ENCODE peak calls at places on chromosome 18, in six cellular contexts. One of them, this sample, is unnamed.
A peak's percentile ranks its signal among the peaks of the same experiment; 100 is the strongest.

GRCh38 chr18:3721771-3722661 is 272.0 kb downstream of the TGIF1 start:
- DNase-seq in amniotic epithelial cell: peak; percentile 91
- DNase-seq in stomach: no peak
- DNase-seq in left ventricle myocardium superior: no peak
- DNase-seq in natural killer cell treated with Interleukin-12 subunit alpha and Interleukin-12 subunit beta and Interleukin-15 and Interleukin-18, amount 100 ng/mL, for 72 hours: no peak
- DNase-seq in fibroblast of the conjunctiva: no peak
- DNase-seq in this sample: no peak

GRCh38 chr18:42155024-42155423 is 200.0 kb downstream of the PIK3C3 start:
- DNase-seq in amniotic epithelial cell: no peak
- DNase-seq in stomach: no peak
- DNase-seq in left ventricle myocardium superior: no peak
- DNase-seq in natural killer cell treated with Interleukin-12 subunit alpha and Interleukin-12 subunit beta and Interleukin-15 and Interleukin-18, amount 100 ng/mL, for 72 hours: no peak
- DNase-seq in fibroblast of the conjunctiva: no peak
- DNase-seq in this sample: no peak

GRCh38 chr18:27713727-27714080 is 463.2 kb downstream of the CDH2 start:
- DNase-seq in amniotic epithelial cell: peak; percentile 69
- DNase-seq in stomach: no peak
- DNase-seq in left ventricle myocardium superior: no peak
- DNase-seq in natural killer cell treated with Interleukin-12 subunit alpha and Interleukin-12 subunit beta and Interleukin-15 and Interleukin-18, amount 100 ng/mL, for 72 hours: no peak
- DNase-seq in fibroblast of the conjunctiva: peak; percentile 71
- DNase-seq in this sample: no peak

GRCh38 chr18:71011389-71011788 is 722.5 kb downstream of the SOCS6 start:
- DNase-seq in amniotic epithelial cell: no peak
- DNase-seq in stomach: no peak
- DNase-seq in left ventricle myocardium superior: no peak
- DNase-seq in natural killer cell treated with Interleukin-12 subunit alpha and Interleukin-12 subunit beta and Interleukin-15 and Interleukin-18, amount 100 ng/mL, for 72 hours: no peak
- DNase-seq in fibroblast of the conjunctiva: no peak
- DNase-seq in this sample: no peak

GRCh38 chr18:49114556-49114955 is 163.8 kb upstream of the SMAD7 start:
- DNase-seq in amniotic epithelial cell: no peak
- DNase-seq in stomach: no peak
- DNase-seq in left ventricle myocardium superior: no peak
- DNase-seq in natural killer cell treated with Interleukin-12 subunit alpha and Interleukin-12 subunit beta and Interleukin-15 and Interleukin-18, amount 100 ng/mL, for 72 hours: no peak
- DNase-seq in fibroblast of the conjunctiva: no peak
- DNase-seq in this sample: no peak

GRCh38 chr18:69885841-69886531 is 61.7 kb downstream of the CD226 start:
- DNase-seq in amniotic epithelial cell: no peak
- DNase-seq in stomach: no peak
- DNase-seq in left ventricle myocardium superior: no peak
- DNase-seq in natural killer cell treated with Interleukin-12 subunit alpha and Interleukin-12 subunit beta and Interleukin-15 and Interleukin-18, amount 100 ng/mL, for 72 hours: no peak
- DNase-seq in fibroblast of the conjunctiva: no peak
- DNase-seq in this sample: no peak

GRCh38 chr18:6413554-6414117 is 1.1 kb downstream of the L3MBTL4 start:
- DNase-seq in amniotic epithelial cell: no peak
- DNase-seq in stomach: peak; percentile 35
- DNase-seq in left ventricle myocardium superior: no peak
- DNase-seq in natural killer cell treated with Interleukin-12 subunit alpha and Interleukin-12 subunit beta and Interleukin-15 and Interleukin-18, amount 100 ng/mL, for 72 hours: no peak
- DNase-seq in fibroblast of the conjunctiva: no peak
- DNase-seq in this sample: no peak

GRCh38 chr18:25830787-25831186 is 259.6 kb downstream of the SS18 start:
- DNase-seq in amniotic epithelial cell: peak; percentile 73
- DNase-seq in stomach: peak; percentile 34
- DNase-seq in left ventricle myocardium superior: peak; percentile 56
- DNase-seq in natural killer cell treated with Interleukin-12 subunit alpha and Interleukin-12 subunit beta and Interleukin-15 and Interleukin-18, amount 100 ng/mL, for 72 hours: no peak
- DNase-seq in fibroblast of the conjunctiva: peak; percentile 67
- DNase-seq in this sample: no peak

GRCh38 chr18:10152475-10152874 is 238.7 kb downstream of the VAPA start:
- DNase-seq in amniotic epithelial cell: no peak
- DNase-seq in stomach: no peak
- DNase-seq in left ventricle myocardium superior: no peak
- DNase-seq in natural killer cell treated with Interleukin-12 subunit alpha and Interleukin-12 subunit beta and Interleukin-15 and Interleukin-18, amount 100 ng/mL, for 72 hours: no peak
- DNase-seq in fibroblast of the conjunctiva: no peak
- DNase-seq in this sample: no peak

GRCh38 chr18:13221821-13222220 is 3.3 kb downstream of the LDLRAD4 start:
- DNase-seq in amniotic epithelial cell: peak; percentile 27
- DNase-seq in stomach: no peak
- DNase-seq in left ventricle myocardium superior: peak; percentile 89
- DNase-seq in natural killer cell treated with Interleukin-12 subunit alpha and Interleukin-12 subunit beta and Interleukin-15 and Interleukin-18, amount 100 ng/mL, for 72 hours: no peak
- DNase-seq in fibroblast of the conjunctiva: no peak
- DNase-seq in this sample: no peak

GRCh38 chr18:74375999-74376398 is 60.4 kb downstream of the C18orf63 start:
- DNase-seq in amniotic epithelial cell: no peak
- DNase-seq in stomach: no peak
- DNase-seq in left ventricle myocardium superior: no peak
- DNase-seq in natural killer cell treated with Interleukin-12 subunit alpha and Interleukin-12 subunit beta and Interleukin-15 and Interleukin-18, amount 100 ng/mL, for 72 hours: no peak
- DNase-seq in fibroblast of the conjunctiva: no peak
- DNase-seq in this sample: no peak

GRCh38 chr18:54616220-54616848 is 25.3 kb downstream of the DYNAP start:
- DNase-seq in amniotic epithelial cell: no peak
- DNase-seq in stomach: no peak
- DNase-seq in left ventricle myocardium superior: no peak
- DNase-seq in natural killer cell treated with Interleukin-12 subunit alpha and Interleukin-12 subunit beta and Interleukin-15 and Interleukin-18, amount 100 ng/mL, for 72 hours: no peak
- DNase-seq in fibroblast of the conjunctiva: no peak
- DNase-seq in this sample: no peak

This sample was measured in coronary artery.